ENCODE peak calls at places on chromosomes 12 and 14, in nine cellular contexts. One of them, this sample, is unnamed.

GRCh38 chr14:96039633-96040311 is 610 bp downstream of the C14orf132 start:
- DNase-seq in cardiac muscle cell: peak
- DNase-seq in CD8-positive, alpha-beta T cell: no peak
- DNase-seq in mammary epithelial cell: no peak
- DNase-seq in GM06990: no peak
- DNase-seq in GM12865: peak
- DNase-seq in fibroblast of mammary gland: peak
- DNase-seq in sigmoid colon: peak
- DNase-seq in psoas muscle: peak
- DNase-seq in this sample: no peak

GRCh38 chr12:118371354-118372282 is 1.1 kb downstream of the TAOK3 start:
- DNase-seq in fibroblast of mammary gland: no peak
- DNase-seq in sigmoid colon: peak
- DNase-seq in GM06990: peak
- DNase-seq in psoas muscle: peak
- DNase-seq in mammary epithelial cell: peak
- DNase-seq in CD8-positive, alpha-beta T cell: no peak
- DNase-seq in GM12865: no peak
- DNase-seq in cardiac muscle cell: peak
- DNase-seq in this sample: no peak

GRCh38 chr14:101520621-101521305 is 40.5 kb upstream of the DIO3 start:
- DNase-seq in mammary epithelial cell: no peak
- DNase-seq in cardiac muscle cell: no peak
- DNase-seq in fibroblast of mammary gland: peak
- DNase-seq in GM12865: no peak
- DNase-seq in sigmoid colon: peak
- DNase-seq in GM06990: no peak
- DNase-seq in CD8-positive, alpha-beta T cell: no peak
- DNase-seq in psoas muscle: peak
- DNase-seq in this sample: peak

GRCh38 chr14:93285048-93285447 is 47.8 kb downstream of the BTBD7 start:
- DNase-seq in GM12865: peak
- DNase-seq in sigmoid colon: no peak
- DNase-seq in fibroblast of mammary gland: peak
- DNase-seq in mammary epithelial cell: no peak
- DNase-seq in cardiac muscle cell: no peak
- DNase-seq in CD8-positive, alpha-beta T cell: no peak
- DNase-seq in psoas muscle: no peak
- DNase-seq in GM06990: no peak
- DNase-seq in this sample: no peak

GRCh38 chr12:57569858-57570257 is 20.0 kb downstream of the KIF5A start:
- DNase-seq in psoas muscle: no peak
- DNase-seq in mammary epithelial cell: no peak
- DNase-seq in sigmoid colon: no peak
- DNase-seq in fibroblast of mammary gland: no peak
- DNase-seq in CD8-positive, alpha-beta T cell: no peak
- DNase-seq in GM06990: no peak
- DNase-seq in cardiac muscle cell: no peak
- DNase-seq in GM12865: no peak
- DNase-seq in this sample: no peak

GRCh38 chr14:104851896-104852663 is 13.0 kb upstream of the CEP170B start:
- DNase-seq in cardiac muscle cell: no peak
- DNase-seq in psoas muscle: no peak
- DNase-seq in mammary epithelial cell: no peak
- DNase-seq in GM06990: no peak
- DNase-seq in fibroblast of mammary gland: peak
- DNase-seq in sigmoid colon: no peak
- DNase-seq in CD8-positive, alpha-beta T cell: no peak
- DNase-seq in GM12865: no peak
- DNase-seq in this sample: no peak

GRCh38 chr12:114744696-114745095 is 60.7 kb upstream of the TBX3 start:
- DNase-seq in CD8-positive, alpha-beta T cell: no peak
- DNase-seq in fibroblast of mammary gland: peak
- DNase-seq in psoas muscle: no peak
- DNase-seq in sigmoid colon: peak
- DNase-seq in cardiac muscle cell: no peak
- DNase-seq in GM12865: no peak
- DNase-seq in GM06990: no peak
- DNase-seq in mammary epithelial cell: no peak
- DNase-seq in this sample: peak

GRCh38 chr14:65849558-65849957 is 437.0 kb downstream of the FUT8 start:
- DNase-seq in mammary epithelial cell: no peak
- DNase-seq in cardiac muscle cell: peak
- DNase-seq in GM06990: no peak
- DNase-seq in sigmoid colon: no peak
- DNase-seq in psoas muscle: no peak
- DNase-seq in GM12865: no peak
- DNase-seq in CD8-positive, alpha-beta T cell: no peak
- DNase-seq in fibroblast of mammary gland: no peak
- DNase-seq in this sample: no peak

GRCh38 chr14:101506921-101507300 is 54.4 kb upstream of the DIO3 start:
- DNase-seq in psoas muscle: no peak
- DNase-seq in GM12865: no peak
- DNase-seq in cardiac muscle cell: no peak
- DNase-seq in fibroblast of mammary gland: no peak
- DNase-seq in mammary epithelial cell: no peak
- DNase-seq in sigmoid colon: peak
- DNase-seq in CD8-positive, alpha-beta T cell: no peak
- DNase-seq in GM06990: no peak
- DNase-seq in this sample: no peak

GRCh38 chr12:3661028-3661427 is 91.9 kb downstream of the CRACR2A start:
- DNase-seq in fibroblast of mammary gland: no peak
- DNase-seq in sigmoid colon: no peak
- DNase-seq in psoas muscle: no peak
- DNase-seq in GM06990: no peak
- DNase-seq in mammary epithelial cell: peak
- DNase-seq in GM12865: no peak
- DNase-seq in CD8-positive, alpha-beta T cell: no peak
- DNase-seq in cardiac muscle cell: no peak
- DNase-seq in this sample: no peak

GRCh38 chr12:12398026-12398859 is 41.4 kb downstream of the BORCS5 start:
- DNase-seq in mammary epithelial cell: peak
- DNase-seq in sigmoid colon: peak
- DNase-seq in cardiac muscle cell: no peak
- DNase-seq in GM12865: no peak
- DNase-seq in CD8-positive, alpha-beta T cell: no peak
- DNase-seq in fibroblast of mammary gland: peak
- DNase-seq in GM06990: no peak
- DNase-seq in psoas muscle: peak
- DNase-seq in this sample: peak

GRCh38 chr14:65281991-65282908 is 130.3 kb upstream of the FUT8 start:
- DNase-seq in cardiac muscle cell: no peak
- DNase-seq in fibroblast of mammary gland: peak
- DNase-seq in GM06990: no peak
- DNase-seq in CD8-positive, alpha-beta T cell: no peak
- DNase-seq in mammary epithelial cell: peak
- DNase-seq in sigmoid colon: no peak
- DNase-seq in GM12865: peak
- DNase-seq in psoas muscle: no peak
- DNase-seq in this sample: peak

GRCh38 chr14:81436296-81437138 is 36.4 kb upstream of the STON2 start:
- DNase-seq in sigmoid colon: peak
- DNase-seq in cardiac muscle cell: peak
- DNase-seq in fibroblast of mammary gland: peak
- DNase-seq in CD8-positive, alpha-beta T cell: no peak
- DNase-seq in GM12865: no peak
- DNase-seq in mammary epithelial cell: peak
- DNase-seq in psoas muscle: peak
- DNase-seq in GM06990: peak
- DNase-seq in this sample: peak

GRCh38 chr14:65224799-65225198 is 122.5 kb upstream of the MAX start:
- DNase-seq in mammary epithelial cell: no peak
- DNase-seq in GM06990: no peak
- DNase-seq in fibroblast of mammary gland: no peak
- DNase-seq in cardiac muscle cell: peak
- DNase-seq in GM12865: peak
- DNase-seq in CD8-positive, alpha-beta T cell: no peak
- DNase-seq in psoas muscle: no peak
- DNase-seq in sigmoid colon: no peak
- DNase-seq in this sample: no peak

GRCh38 chr12:9943244-9943643 is 11.1 kb upstream of the CLEC2A start:
- DNase-seq in GM06990: no peak
- DNase-seq in CD8-positive, alpha-beta T cell: no peak
- DNase-seq in mammary epithelial cell: no peak
- DNase-seq in cardiac muscle cell: no peak
- DNase-seq in psoas muscle: no peak
- DNase-seq in sigmoid colon: no peak
- DNase-seq in GM12865: no peak
- DNase-seq in fibroblast of mammary gland: peak
- DNase-seq in this sample: no peak

GRCh38 chr14:61536661-61537566 is 158.4 kb upstream of the HIF1A start:
- DNase-seq in CD8-positive, alpha-beta T cell: no peak
- DNase-seq in sigmoid colon: no peak
- DNase-seq in GM06990: no peak
- DNase-seq in mammary epithelial cell: no peak
- DNase-seq in psoas muscle: no peak
- DNase-seq in cardiac muscle cell: no peak
- DNase-seq in fibroblast of mammary gland: no peak
- DNase-seq in GM12865: no peak
- DNase-seq in this sample: no peak

GRCh38 chr12:19288603-19289244 is 150.6 kb upstream of the AEBP2 start:
- DNase-seq in cardiac muscle cell: peak
- DNase-seq in sigmoid colon: no peak
- DNase-seq in mammary epithelial cell: peak
- DNase-seq in GM12865: peak
- DNase-seq in psoas muscle: no peak
- DNase-seq in CD8-positive, alpha-beta T cell: no peak
- DNase-seq in fibroblast of mammary gland: peak
- DNase-seq in GM06990: no peak
- DNase-seq in this sample: peak

GRCh38 chr14:31894351-31894750 is 182.8 kb upstream of the ARHGAP5 start:
- DNase-seq in CD8-positive, alpha-beta T cell: no peak
- DNase-seq in mammary epithelial cell: peak
- DNase-seq in GM06990: no peak
- DNase-seq in cardiac muscle cell: no peak
- DNase-seq in sigmoid colon: no peak
- DNase-seq in GM12865: no peak
- DNase-seq in psoas muscle: no peak
- DNase-seq in fibroblast of mammary gland: no peak
- DNase-seq in this sample: no peak

GRCh38 chr14:53954551-53955233 is 1.9 kb downstream of the BMP4 start:
- DNase-seq in GM06990: peak
- DNase-seq in CD8-positive, alpha-beta T cell: no peak
- DNase-seq in cardiac muscle cell: peak
- DNase-seq in mammary epithelial cell: peak
- DNase-seq in psoas muscle: peak
- DNase-seq in GM12865: no peak
- DNase-seq in sigmoid colon: peak
- DNase-seq in fibroblast of mammary gland: peak
- DNase-seq in this sample: peak

GRCh38 chr12:91852646-91853045 is 293.0 kb downstream of the BTG1 start:
- DNase-seq in CD8-positive, alpha-beta T cell: no peak
- DNase-seq in GM12865: no peak
- DNase-seq in sigmoid colon: no peak
- DNase-seq in psoas muscle: no peak
- DNase-seq in mammary epithelial cell: no peak
- DNase-seq in fibroblast of mammary gland: peak
- DNase-seq in cardiac muscle cell: no peak
- DNase-seq in GM06990: no peak
- DNase-seq in this sample: peak

GRCh38 chr12:106154781-106155273 is 16.1 kb upstream of the NUAK1 start:
- DNase-seq in sigmoid colon: no peak
- DNase-seq in CD8-positive, alpha-beta T cell: no peak
- DNase-seq in fibroblast of mammary gland: no peak
- DNase-seq in mammary epithelial cell: no peak
- DNase-seq in GM12865: no peak
- DNase-seq in GM06990: no peak
- DNase-seq in cardiac muscle cell: no peak
- DNase-seq in psoas muscle: no peak
- DNase-seq in this sample: no peak

GRCh38 chr14:23573384-23573783 is 5.2 kb downstream of the JPH4 start:
- DNase-seq in psoas muscle: no peak
- DNase-seq in GM06990: no peak
- DNase-seq in mammary epithelial cell: no peak
- DNase-seq in sigmoid colon: peak
- DNase-seq in fibroblast of mammary gland: no peak
- DNase-seq in GM12865: no peak
- DNase-seq in cardiac muscle cell: no peak
- DNase-seq in CD8-positive, alpha-beta T cell: no peak
- DNase-seq in this sample: no peak

GRCh38 chr14:58061581-58061980 is 90.4 kb downstream of the ARMH4 start:
- DNase-seq in sigmoid colon: no peak
- DNase-seq in cardiac muscle cell: no peak
- DNase-seq in GM12865: no peak
- DNase-seq in psoas muscle: no peak
- DNase-seq in GM06990: no peak
- DNase-seq in CD8-positive, alpha-beta T cell: no peak
- DNase-seq in mammary epithelial cell: no peak
- DNase-seq in fibroblast of mammary gland: no peak
- DNase-seq in this sample: no peak
- H3K4me3 ChIP-seq in sigmoid colon: no peak
- H3K4me3 ChIP-seq in cardiac muscle cell: no peak
- H3K4me3 ChIP-seq in GM12865: no peak
- H3K4me3 ChIP-seq in psoas muscle: no peak
- H3K4me3 ChIP-seq in GM06990: no peak
- H3K4me3 ChIP-seq in CD8-positive, alpha-beta T cell: no peak
- H3K4me3 ChIP-seq in mammary epithelial cell: no peak
- H3K4me3 ChIP-seq in fibroblast of mammary gland: no peak
- H3K4me3 ChIP-seq in this sample: no peak

DNA sequence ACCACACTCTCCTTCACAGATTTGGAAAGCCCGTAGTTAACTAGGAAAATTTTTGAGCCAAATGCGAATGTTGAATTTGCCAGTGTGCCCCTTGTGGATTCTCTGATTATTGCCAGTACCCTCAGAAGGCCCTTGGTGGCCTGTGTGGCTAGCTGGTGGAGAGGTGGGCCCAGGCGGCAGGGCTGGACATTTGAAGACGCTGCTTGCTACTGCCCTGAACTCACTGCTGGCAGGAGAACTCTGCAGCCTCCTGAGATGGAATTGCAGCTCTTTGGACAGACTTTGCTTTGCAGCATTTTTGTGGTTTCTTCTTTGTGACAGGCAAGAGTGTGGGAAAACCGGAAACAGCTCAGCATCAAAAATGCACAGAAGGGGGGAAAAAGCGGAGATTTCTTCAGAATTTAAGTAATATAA is 97.6 kb downstream of the TGFB3 start:
- DNase-seq in GM12865: no peak
- DNase-seq in sigmoid colon: no peak
- DNase-seq in psoas muscle: no peak
- DNase-seq in GM06990: no peak
- DNase-seq in mammary epithelial cell: peak
- DNase-seq in cardiac muscle cell: no peak
- DNase-seq in fibroblast of mammary gland: peak
- DNase-seq in CD8-positive, alpha-beta T cell: no peak
- DNase-seq in this sample: peak
- TF ChIP-seq CTCF in GM12865: peak
- TF ChIP-seq CTCF in sigmoid colon: no peak
- TF ChIP-seq CTCF in psoas muscle: peak
- TF ChIP-seq CTCF in GM06990: peak
- TF ChIP-seq CTCF in mammary epithelial cell: peak
- TF ChIP-seq CTCF in cardiac muscle cell: peak
- TF ChIP-seq CTCF in fibroblast of mammary gland: peak
- TF ChIP-seq CTCF in CD8-positive, alpha-beta T cell: no peak
- TF ChIP-seq CTCF in this sample: peak

GRCh38 chr14:92254786-92255185 is 68.2 kb upstream of the SLC24A4 start:
- DNase-seq in CD8-positive, alpha-beta T cell: no peak
- DNase-seq in cardiac muscle cell: peak
- DNase-seq in GM06990: no peak
- DNase-seq in fibroblast of mammary gland: peak
- DNase-seq in mammary epithelial cell: no peak
- DNase-seq in psoas muscle: peak
- DNase-seq in sigmoid colon: peak
- DNase-seq in GM12865: no peak
- DNase-seq in this sample: peak
- H3K4me3 ChIP-seq in CD8-positive, alpha-beta T cell: no peak
- H3K4me3 ChIP-seq in cardiac muscle cell: no peak
- H3K4me3 ChIP-seq in GM06990: no peak
- H3K4me3 ChIP-seq in fibroblast of mammary gland: no peak
- H3K4me3 ChIP-seq in mammary epithelial cell: no peak
- H3K4me3 ChIP-seq in psoas muscle: no peak
- H3K4me3 ChIP-seq in sigmoid colon: no peak
- H3K4me3 ChIP-seq in GM12865: no peak
- H3K4me3 ChIP-seq in this sample: peak

GRCh38 chr12:25591132-25591531 is 38.0 kb upstream of the LMNTD1 start:
- DNase-seq in sigmoid colon: no peak
- DNase-seq in fibroblast of mammary gland: peak
- DNase-seq in mammary epithelial cell: no peak
- DNase-seq in CD8-positive, alpha-beta T cell: no peak
- DNase-seq in psoas muscle: no peak
- DNase-seq in GM06990: no peak
- DNase-seq in cardiac muscle cell: no peak
- DNase-seq in GM12865: no peak
- DNase-seq in this sample: no peak
- TF ChIP-seq CTCF in sigmoid colon: no peak
- TF ChIP-seq CTCF in fibroblast of mammary gland: peak
- TF ChIP-seq CTCF in mammary epithelial cell: peak
- TF ChIP-seq CTCF in CD8-positive, alpha-beta T cell: no peak
- TF ChIP-seq CTCF in psoas muscle: no peak
- TF ChIP-seq CTCF in GM06990: no peak
- TF ChIP-seq CTCF in cardiac muscle cell: peak
- TF ChIP-seq CTCF in GM12865: no peak
- TF ChIP-seq CTCF in this sample: peak